ENCODE peak calls at places on chromosomes 12 and 14, in seven cellular contexts. One of them, this sample, is unnamed.

GRCh38 chr14:58354817-58355216 is 40.9 kb upstream of the TOMM20L start:
- DNase-seq in neural progenitor cell: no peak
- DNase-seq in PC-3: no peak
- DNase-seq in GM23248: no peak
- DNase-seq in H1: no peak
- DNase-seq in fibroblast of lung: no peak
- DNase-seq in endothelial cell of umbilical vein: no peak
- DNase-seq in this sample: no peak

GRCh38 chr12:103673487-103673886 is 86.4 kb downstream of the STAB2 start:
- DNase-seq in neural progenitor cell: no peak
- DNase-seq in PC-3: no peak
- DNase-seq in GM23248: no peak
- DNase-seq in H1: no peak
- DNase-seq in fibroblast of lung: no peak
- DNase-seq in endothelial cell of umbilical vein: no peak
- DNase-seq in this sample: no peak

GRCh38 chr12:41286426-41286825 is 98.3 kb downstream of the PDZRN4 start:
- DNase-seq in neural progenitor cell: no peak
- DNase-seq in PC-3: peak
- DNase-seq in GM23248: no peak
- DNase-seq in H1: no peak
- DNase-seq in fibroblast of lung: no peak
- DNase-seq in endothelial cell of umbilical vein: no peak
- DNase-seq in this sample: no peak

GRCh38 chr12:76422878-76423438 is 74.7 kb upstream of the BBS10 start:
- DNase-seq in neural progenitor cell: no peak
- DNase-seq in PC-3: peak
- DNase-seq in GM23248: peak
- DNase-seq in H1: no peak
- DNase-seq in fibroblast of lung: peak
- DNase-seq in endothelial cell of umbilical vein: no peak
- DNase-seq in this sample: peak

GRCh38 chr12:62919827-62920226 is 15.1 kb downstream of the PPM1H start:
- DNase-seq in neural progenitor cell: no peak
- DNase-seq in PC-3: peak
- DNase-seq in GM23248: peak
- DNase-seq in H1: no peak
- DNase-seq in fibroblast of lung: peak
- DNase-seq in endothelial cell of umbilical vein: peak
- DNase-seq in this sample: no peak

GRCh38 chr12:114684098-114684869 is at the start of gene TBX3:
- DNase-seq in neural progenitor cell: peak
- DNase-seq in PC-3: peak
- DNase-seq in GM23248: peak
- DNase-seq in H1: peak
- DNase-seq in fibroblast of lung: peak
- DNase-seq in endothelial cell of umbilical vein: peak
- DNase-seq in this sample: peak

GRCh38 chr12:122850695-122851350 is 15.6 kb downstream of the HIP1R start:
- DNase-seq in neural progenitor cell: no peak
- DNase-seq in PC-3: peak
- DNase-seq in GM23248: peak
- DNase-seq in H1: no peak
- DNase-seq in fibroblast of lung: peak
- DNase-seq in endothelial cell of umbilical vein: peak
- DNase-seq in this sample: no peak

GRCh38 chr12:126384029-126384564 is 1318.9 kb downstream of the AACS start:
- DNase-seq in neural progenitor cell: peak
- DNase-seq in PC-3: no peak
- DNase-seq in GM23248: no peak
- DNase-seq in H1: no peak
- DNase-seq in fibroblast of lung: no peak
- DNase-seq in endothelial cell of umbilical vein: no peak
- DNase-seq in this sample: peak

GRCh38 chr12:53659011-53659551 is 16.8 kb downstream of the ATP5MC2 start:
- DNase-seq in neural progenitor cell: peak
- DNase-seq in PC-3: peak
- DNase-seq in GM23248: peak
- DNase-seq in H1: no peak
- DNase-seq in fibroblast of lung: peak
- DNase-seq in endothelial cell of umbilical vein: peak
- DNase-seq in this sample: no peak

GRCh38 chr12:60172266-60172665 is 576.4 kb downstream of the SLC16A7 start:
- DNase-seq in neural progenitor cell: no peak
- DNase-seq in PC-3: peak
- DNase-seq in GM23248: peak
- DNase-seq in H1: no peak
- DNase-seq in fibroblast of lung: no peak
- DNase-seq in endothelial cell of umbilical vein: peak
- DNase-seq in this sample: no peak

GRCh38 chr14:88611878-88612277 is 49.0 kb downstream of the ZC3H14 start:
- DNase-seq in neural progenitor cell: no peak
- DNase-seq in PC-3: no peak
- DNase-seq in GM23248: peak
- DNase-seq in H1: no peak
- DNase-seq in fibroblast of lung: no peak
- DNase-seq in endothelial cell of umbilical vein: peak
- DNase-seq in this sample: no peak

GRCh38 chr12:103495783-103496456 is at the start of gene C12orf42:
- DNase-seq in neural progenitor cell: peak
- DNase-seq in PC-3: peak
- DNase-seq in GM23248: peak
- DNase-seq in H1: peak
- DNase-seq in fibroblast of lung: peak
- DNase-seq in endothelial cell of umbilical vein: peak
- DNase-seq in this sample: peak

GRCh38 chr12:67958187-67958586 is 31.1 kb upstream of the IFNG-AS1 start:
- DNase-seq in neural progenitor cell: no peak
- DNase-seq in PC-3: no peak
- DNase-seq in GM23248: peak
- DNase-seq in H1: no peak
- DNase-seq in fibroblast of lung: no peak
- DNase-seq in endothelial cell of umbilical vein: no peak
- DNase-seq in this sample: no peak

GRCh38 chr12:124454735-124455134 is 112.7 kb downstream of the NCOR2 start:
- DNase-seq in neural progenitor cell: no peak
- DNase-seq in PC-3: no peak
- DNase-seq in GM23248: peak
- DNase-seq in H1: no peak
- DNase-seq in fibroblast of lung: no peak
- DNase-seq in endothelial cell of umbilical vein: no peak
- DNase-seq in this sample: no peak

GRCh38 chr12:50589650-50590435 is 85.1 kb downstream of the DIP2B start:
- DNase-seq in neural progenitor cell: no peak
- DNase-seq in PC-3: peak
- DNase-seq in GM23248: peak
- DNase-seq in H1: no peak
- DNase-seq in fibroblast of lung: peak
- DNase-seq in endothelial cell of umbilical vein: peak
- DNase-seq in this sample: peak

GRCh38 chr14:21626491-21627230 is 8.1 kb downstream of the OR10G2 start:
- DNase-seq in neural progenitor cell: no peak
- DNase-seq in PC-3: peak
- DNase-seq in GM23248: peak
- DNase-seq in H1: no peak
- DNase-seq in fibroblast of lung: no peak
- DNase-seq in endothelial cell of umbilical vein: no peak
- DNase-seq in this sample: no peak

GRCh38 chr12:42482086-42482819 is 107.3 kb downstream of the PRICKLE1 start:
- DNase-seq in neural progenitor cell: peak
- DNase-seq in PC-3: peak
- DNase-seq in GM23248: peak
- DNase-seq in H1: no peak
- DNase-seq in fibroblast of lung: peak
- DNase-seq in endothelial cell of umbilical vein: peak
- DNase-seq in this sample: no peak

GRCh38 chr12:98238513-98238912 is 276.9 kb upstream of the TMPO start:
- DNase-seq in neural progenitor cell: no peak
- DNase-seq in PC-3: peak
- DNase-seq in GM23248: peak
- DNase-seq in H1: no peak
- DNase-seq in fibroblast of lung: peak
- DNase-seq in endothelial cell of umbilical vein: no peak
- DNase-seq in this sample: no peak

GRCh38 chr12:76936562-76937185 is 57.9 kb upstream of the CSRP2 start:
- DNase-seq in neural progenitor cell: no peak
- DNase-seq in PC-3: no peak
- DNase-seq in GM23248: no peak
- DNase-seq in H1: no peak
- DNase-seq in fibroblast of lung: no peak
- DNase-seq in endothelial cell of umbilical vein: no peak
- DNase-seq in this sample: no peak

DNA sequence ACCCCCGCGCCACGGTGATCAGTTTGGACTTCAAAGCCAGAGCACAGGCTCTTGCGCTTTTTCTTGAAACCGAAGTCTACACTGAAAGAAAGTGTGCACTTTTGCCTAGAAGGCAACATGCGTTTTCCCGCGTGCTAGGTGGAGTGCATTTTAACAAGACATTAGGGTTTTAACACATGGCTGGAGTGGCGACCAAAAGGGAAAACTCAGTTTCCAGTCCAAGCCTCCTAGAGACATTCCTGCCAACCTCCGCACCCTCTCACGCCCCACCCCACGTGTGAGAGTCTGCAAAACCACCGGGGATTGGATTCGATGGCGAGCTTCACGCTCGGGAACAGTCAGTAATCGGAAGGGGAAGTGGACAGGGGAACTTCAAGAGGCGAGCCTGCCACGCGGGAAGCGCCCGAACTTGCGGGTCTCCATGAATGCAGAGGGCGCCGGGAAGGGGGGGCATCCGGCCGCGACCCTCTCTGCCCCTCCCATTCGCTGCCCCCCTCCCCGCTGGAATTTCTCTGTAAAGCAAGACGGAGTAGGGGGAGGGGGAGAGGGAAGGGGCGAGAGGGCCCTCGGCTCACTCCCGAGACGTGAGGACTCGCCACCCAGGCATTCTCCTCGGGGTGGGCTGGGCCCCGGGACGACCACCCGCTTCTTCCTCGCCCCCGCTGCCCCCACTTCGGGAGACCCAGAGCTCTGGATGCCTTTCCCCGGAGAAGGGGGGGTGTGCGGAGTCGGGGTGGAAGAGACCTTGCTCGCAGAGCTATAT is 2.7 kb upstream of the CCND2 start:
- DNase-seq in neural progenitor cell: peak
- DNase-seq in PC-3: no peak
- DNase-seq in GM23248: peak
- DNase-seq in H1: peak
- DNase-seq in fibroblast of lung: peak
- DNase-seq in endothelial cell of umbilical vein: peak
- DNase-seq in this sample: no peak
- TF ChIP-seq EZH2 in neural progenitor cell: peak
- TF ChIP-seq EZH2 in PC-3: no peak
- TF ChIP-seq EZH2 in GM23248: no peak
- TF ChIP-seq EZH2 in H1: peak
- TF ChIP-seq EZH2 in fibroblast of lung: no peak
- TF ChIP-seq EZH2 in endothelial cell of umbilical vein: peak
- TF ChIP-seq EZH2 in this sample: no peak

DNA sequence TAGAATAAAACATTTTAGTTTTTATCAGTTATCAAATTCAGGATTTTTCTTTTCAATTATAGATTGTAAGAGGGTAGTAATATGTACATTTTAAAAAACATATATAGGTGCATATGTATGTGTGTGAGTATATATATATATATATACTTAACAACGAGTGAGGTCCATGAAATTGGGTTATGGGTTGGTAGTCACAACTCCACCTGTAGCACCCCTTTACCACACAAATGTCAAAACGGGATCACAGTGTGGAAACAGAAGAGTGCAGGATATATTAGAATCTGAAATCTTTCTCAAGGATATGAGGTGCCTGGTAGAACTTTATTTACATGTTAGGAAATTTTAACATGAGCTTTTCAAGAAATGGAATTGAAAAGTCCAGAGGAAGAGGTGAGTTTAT is 31.3 kb downstream of the MIA2 start:
- DNase-seq in neural progenitor cell: no peak
- DNase-seq in PC-3: peak
- DNase-seq in GM23248: peak
- DNase-seq in H1: no peak
- DNase-seq in fibroblast of lung: peak
- DNase-seq in endothelial cell of umbilical vein: no peak
- DNase-seq in this sample: peak
- H3K4me3 ChIP-seq in neural progenitor cell: no peak
- H3K4me3 ChIP-seq in PC-3: peak
- H3K4me3 ChIP-seq in GM23248: peak
- H3K4me3 ChIP-seq in H1: no peak
- H3K4me3 ChIP-seq in fibroblast of lung: no peak
- H3K4me3 ChIP-seq in endothelial cell of umbilical vein: no peak
- H3K4me3 ChIP-seq in this sample: peak

DNA sequence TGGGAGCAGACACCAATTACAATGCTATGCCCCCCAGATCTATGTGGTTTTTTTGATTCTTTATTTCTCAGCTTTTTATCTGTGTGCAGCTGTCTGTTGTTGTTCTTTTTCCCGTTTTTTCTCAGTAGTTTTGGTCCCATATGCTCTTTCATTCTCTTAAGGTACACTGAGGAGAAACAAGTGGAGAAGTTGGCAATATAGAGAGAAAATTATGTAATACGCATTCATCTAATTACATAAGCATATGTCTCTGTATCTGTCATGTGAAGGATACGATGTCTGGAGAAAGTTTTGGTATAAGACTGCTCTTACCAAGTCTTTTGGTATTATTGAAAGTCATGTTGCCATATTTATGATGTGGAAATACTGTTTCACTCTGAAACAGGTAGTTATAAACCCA is 819.1 kb downstream of the NRXN3 start:
- DNase-seq in neural progenitor cell: no peak
- DNase-seq in PC-3: no peak
- DNase-seq in GM23248: no peak
- DNase-seq in H1: no peak
- DNase-seq in fibroblast of lung: no peak
- DNase-seq in endothelial cell of umbilical vein: no peak
- DNase-seq in this sample: no peak
- TF ChIP-seq EZH2 in neural progenitor cell: no peak
- TF ChIP-seq EZH2 in PC-3: no peak
- TF ChIP-seq EZH2 in GM23248: no peak
- TF ChIP-seq EZH2 in H1: no peak
- TF ChIP-seq EZH2 in fibroblast of lung: no peak
- TF ChIP-seq EZH2 in endothelial cell of umbilical vein: no peak
- TF ChIP-seq EZH2 in this sample: no peak

DNA sequence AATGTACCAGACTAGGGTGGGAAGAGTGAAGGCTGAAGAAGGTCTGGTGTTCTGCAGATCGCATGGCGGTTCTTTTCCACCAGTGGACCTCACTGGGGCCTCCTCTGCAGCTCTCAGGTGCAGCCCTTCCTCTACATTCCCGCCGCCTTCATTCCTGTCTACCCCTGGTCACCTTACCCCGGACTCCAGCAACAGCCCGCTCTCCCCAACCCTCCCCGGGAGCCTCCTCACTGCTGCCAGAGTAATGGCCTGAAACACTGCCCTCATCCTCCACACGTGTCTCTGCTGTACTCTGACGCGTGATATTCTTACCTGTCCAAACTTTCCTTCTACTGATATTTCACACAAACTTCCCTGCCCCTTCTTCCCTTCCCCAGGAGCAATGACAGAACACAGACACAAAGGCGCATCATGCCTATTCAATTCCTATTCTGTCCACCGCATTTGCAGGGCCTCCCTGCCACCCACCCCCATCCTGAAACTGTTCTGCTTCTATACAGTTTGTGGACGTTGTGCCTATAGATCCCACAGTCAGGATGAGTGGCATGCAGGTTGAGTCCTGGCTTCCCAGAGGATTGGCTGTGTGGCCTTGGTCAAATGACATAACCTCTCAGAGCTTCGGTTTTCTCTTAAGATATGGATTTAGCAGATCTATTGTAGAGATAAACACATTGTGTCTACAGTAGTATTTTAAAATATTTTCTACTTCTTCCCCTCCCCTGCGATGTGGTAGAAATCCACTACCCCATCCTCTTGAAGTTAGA is 1.7 kb upstream of the NUAK1 start:
- DNase-seq in neural progenitor cell: peak
- DNase-seq in PC-3: no peak
- DNase-seq in GM23248: no peak
- DNase-seq in H1: no peak
- DNase-seq in fibroblast of lung: no peak
- DNase-seq in endothelial cell of umbilical vein: no peak
- DNase-seq in this sample: no peak
- H3K4me3 ChIP-seq in neural progenitor cell: peak
- H3K4me3 ChIP-seq in PC-3: peak
- H3K4me3 ChIP-seq in GM23248: peak
- H3K4me3 ChIP-seq in H1: peak
- H3K4me3 ChIP-seq in fibroblast of lung: peak
- H3K4me3 ChIP-seq in endothelial cell of umbilical vein: peak
- H3K4me3 ChIP-seq in this sample: peak

This sample was measured in A673.